ENCODE peak calls at places on chromosome 4, in five cellular contexts. B, G, L, X and N are unnamed samples.

GRCh38 chr4:172305698-172306097 is 492.5 kb downstream of the GALNTL6 start:
- DNase-seq in L (no peak), G (no peak), X (no peak), B (no peak), N (no peak)

GRCh38 chr4:187075514-187075913 is 351.9 kb upstream of the FAT1 start:
- DNase-seq in X (no peak), L (no peak), B (no peak), G (no peak), N (no peak)

GRCh38 chr4:111066001-111066400 is 443.1 kb upstream of the PITX2 start:
- DNase-seq in G (no peak), X (no peak), B (no peak), L (no peak), N (no peak)

GRCh38 chr4:101292214-101292613 is 55.1 kb downstream of the PPP3CA start:
- DNase-seq in X (no peak), G (no peak), L (no peak), B (no peak), N (no peak)

GRCh38 chr4:92183825-92184224 is 119.9 kb upstream of the GRID2 start:
- DNase-seq in X (no peak), B (no peak), G (no peak), L (no peak), N (no peak)

GRCh38 chr4:112284166-112284565 is 1.5 kb downstream of the TIFA start:
- DNase-seq in L (peak; percentile 30), X (no peak), B (no peak), G (no peak), N (no peak)

GRCh38 chr4:151719045-151719743 is 41.6 kb downstream of the GATB start:
- DNase-seq in X (no peak), G (no peak), L (no peak), B (no peak), N (no peak)

GRCh38 chr4:61294001-61294400 is 93.9 kb downstream of the ADGRL3 start:
- DNase-seq in B (no peak), X (no peak), G (no peak), L (no peak), N (no peak)

GRCh38 chr4:55075823-55076418 is 49.5 kb downstream of the KDR start:
- DNase-seq in B (no peak), G (no peak), X (no peak), L (no peak), N (no peak)

GRCh38 chr4:74543983-74544382 is 99.0 kb downstream of the AREG start:
- DNase-seq in B (peak; percentile 64), L (peak; percentile 57), X (no peak), G (no peak), N (no peak)

DNA sequence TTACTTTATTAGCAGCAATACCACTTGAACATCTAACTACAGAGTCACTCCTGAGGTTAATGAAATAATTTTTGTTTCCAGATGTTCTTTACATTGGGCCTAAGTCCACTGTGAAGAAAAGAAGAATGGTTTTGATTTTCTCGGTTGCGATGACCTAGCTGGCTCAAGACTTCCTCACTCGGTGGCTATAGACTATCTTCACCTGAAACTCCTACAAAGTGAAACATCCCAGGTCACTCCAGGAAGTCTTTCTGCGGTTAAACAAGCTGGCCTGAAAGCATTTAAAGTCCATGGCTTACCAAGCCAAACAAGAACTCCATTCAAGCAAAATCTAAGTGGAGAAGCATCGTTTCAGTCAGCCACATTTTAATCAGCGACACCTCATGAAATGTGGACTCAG is 13.7 kb upstream of the SORBS2 start:
- DNase-seq in G (no peak), L (no peak), B (no peak), X (no peak), N (no peak)
- H3K4ac ChIP-seq in G (no peak overlapping the region), L (no peak overlapping the region), B (no peak overlapping the region), X (no peak overlapping the region), N (no peak overlapping the region)

DNA sequence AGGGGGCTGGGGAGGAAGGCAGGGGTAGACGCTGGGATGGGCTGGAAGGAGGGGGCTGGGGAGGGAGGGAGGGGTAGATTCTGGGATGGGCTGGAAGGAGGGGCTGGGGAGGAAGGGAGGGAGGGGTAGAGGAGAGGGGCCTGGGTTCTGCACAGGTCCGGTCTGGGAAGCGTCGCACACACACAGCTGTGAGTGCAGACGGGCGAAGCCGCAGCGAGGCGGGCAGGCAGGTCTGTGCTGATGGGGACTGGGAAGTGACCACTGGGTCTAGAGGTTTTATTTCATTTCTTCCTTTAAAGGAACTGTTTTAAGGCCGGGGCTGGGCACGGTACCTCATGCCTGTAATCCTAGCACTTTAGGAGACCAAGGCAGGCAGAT is 69.1 kb upstream of the MXD4 start:
- DNase-seq in L (no peak), X (no peak), B (no peak), G (no peak), N (no peak)
- H2AK5ac ChIP-seq in L (no peak overlapping the region), X (no peak overlapping the region), B (no peak overlapping the region), G (no peak overlapping the region), N (no peak overlapping the region)

GRCh38 chr4:84708406-84709135 is 125.6 kb downstream of the CDS1 start:
- DNase-seq in B (peak; percentile 59), X (no peak), L (no peak), G (no peak), N (no peak)

GRCh38 chr4:84710520-84710919 is 127.6 kb downstream of the CDS1 start:
- DNase-seq in B (no peak), L (no peak), X (no peak), G (no peak), N (no peak)

GRCh38 chr4:84706286-84706685 is 123.4 kb downstream of the CDS1 start:
- DNase-seq in L (no peak), B (no peak), G (no peak), X (no peak), N (no peak)
- H2BK12ac ChIP-seq in L (no peak overlapping the region), B (no peak overlapping the region), G (no peak overlapping the region), X (no peak overlapping the region), N (no peak overlapping the region)

DNA sequence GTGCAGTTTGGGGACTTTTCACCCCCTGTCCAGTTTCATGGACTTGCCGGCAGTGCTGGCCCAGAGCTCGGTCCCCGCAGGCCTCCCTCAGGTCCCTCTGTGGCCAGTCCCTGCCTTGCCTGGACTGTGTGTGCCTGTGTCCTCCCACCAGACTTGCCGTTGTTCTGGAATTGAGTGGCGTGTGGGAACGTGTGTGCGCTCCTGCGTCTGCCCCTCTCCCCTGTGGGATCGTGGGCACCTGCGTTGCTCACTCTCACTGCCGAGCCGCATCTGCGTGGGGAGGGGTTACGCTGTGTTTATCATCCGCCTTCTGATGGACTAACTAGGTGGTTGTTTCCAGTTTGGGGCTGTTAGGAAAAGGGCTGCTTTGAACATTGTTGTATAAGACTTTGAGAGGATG is 21.2 kb downstream of the PCGF3 start:
- DNase-seq in L (no peak), G (no peak), X (no peak), B (no peak), N (no peak)
- H3K4ac ChIP-seq in L (no peak overlapping the region), G (no peak overlapping the region), X (no peak overlapping the region), B (peak overlapping the region; percentile 31), N (no peak overlapping the region)